ENCODE peak calls at places on chromosomes 3 and 15, in six cellular contexts. One of them, this sample, is unnamed.

GRCh38 chr15:62547584-62547983 is 382.5 kb upstream of the C2CD4B start:
- DNase-seq in H4: no peak
- DNase-seq in RPMI8226: no peak
- DNase-seq in activated CD8-positive, alpha-beta memory T cell treated with anti-CD3 and anti-CD28 coated beads, Interleukin-2, amount 50 U/mL, for 48 hours: no peak
- DNase-seq in AG08395: no peak
- DNase-seq in NCI-H345: no peak
- DNase-seq in this sample: no peak

GRCh38 chr3:128266453-128266852 is 113.2 kb downstream of the EEFSEC start:
- DNase-seq in NCI-H345: no peak
- DNase-seq in RPMI8226: no peak
- DNase-seq in H4: no peak
- DNase-seq in activated CD8-positive, alpha-beta memory T cell treated with anti-CD3 and anti-CD28 coated beads, Interleukin-2, amount 50 U/mL, for 48 hours: no peak
- DNase-seq in AG08395: no peak
- DNase-seq in this sample: no peak

GRCh38 chr3:76645724-76646123 is 394.2 kb upstream of the ROBO2 start:
- DNase-seq in RPMI8226: no peak
- DNase-seq in NCI-H345: no peak
- DNase-seq in activated CD8-positive, alpha-beta memory T cell treated with anti-CD3 and anti-CD28 coated beads, Interleukin-2, amount 50 U/mL, for 48 hours: no peak
- DNase-seq in AG08395: no peak
- DNase-seq in H4: no peak
- DNase-seq in this sample: no peak

GRCh38 chr3:42263354-42264346 is 2.3 kb downstream of the CCK start:
- DNase-seq in RPMI8226: peak; percentile 59
- DNase-seq in NCI-H345: no peak
- DNase-seq in H4: no peak
- DNase-seq in AG08395: no peak
- DNase-seq in activated CD8-positive, alpha-beta memory T cell treated with anti-CD3 and anti-CD28 coated beads, Interleukin-2, amount 50 U/mL, for 48 hours: no peak
- DNase-seq in this sample: no peak

GRCh38 chr3:190224466-190225185 is 97.6 kb downstream of the CLDN1 start:
- DNase-seq in NCI-H345: no peak
- DNase-seq in RPMI8226: no peak
- DNase-seq in AG08395: no peak
- DNase-seq in activated CD8-positive, alpha-beta memory T cell treated with anti-CD3 and anti-CD28 coated beads, Interleukin-2, amount 50 U/mL, for 48 hours: no peak
- DNase-seq in H4: no peak
- DNase-seq in this sample: no peak

GRCh38 chr3:124034016-124034808 is 42.3 kb upstream of the ROPN1 start:
- DNase-seq in AG08395: no peak
- DNase-seq in NCI-H345: peak; percentile 45
- DNase-seq in RPMI8226: no peak
- DNase-seq in activated CD8-positive, alpha-beta memory T cell treated with anti-CD3 and anti-CD28 coated beads, Interleukin-2, amount 50 U/mL, for 48 hours: peak; percentile 71
- DNase-seq in H4: peak; percentile 17
- DNase-seq in this sample: peak; percentile 29

GRCh38 chr3:53155763-53156162 is 5.2 kb upstream of the PRKCD start:
- DNase-seq in RPMI8226: no peak
- DNase-seq in NCI-H345: no peak
- DNase-seq in activated CD8-positive, alpha-beta memory T cell treated with anti-CD3 and anti-CD28 coated beads, Interleukin-2, amount 50 U/mL, for 48 hours: no peak
- DNase-seq in AG08395: no peak
- DNase-seq in H4: no peak
- DNase-seq in this sample: peak; percentile 41

GRCh38 chr3:111481551-111481950 is 60.4 kb upstream of the CD96 start:
- DNase-seq in H4: no peak
- DNase-seq in AG08395: no peak
- DNase-seq in activated CD8-positive, alpha-beta memory T cell treated with anti-CD3 and anti-CD28 coated beads, Interleukin-2, amount 50 U/mL, for 48 hours: no peak
- DNase-seq in RPMI8226: no peak
- DNase-seq in NCI-H345: no peak
- DNase-seq in this sample: no peak

GRCh38 chr15:92733934-92734521 is 78.5 kb upstream of the FAM174B start:
- DNase-seq in H4: peak; percentile 16
- DNase-seq in activated CD8-positive, alpha-beta memory T cell treated with anti-CD3 and anti-CD28 coated beads, Interleukin-2, amount 50 U/mL, for 48 hours: peak; percentile 62
- DNase-seq in RPMI8226: no peak
- DNase-seq in NCI-H345: no peak
- DNase-seq in AG08395: peak; percentile 21
- DNase-seq in this sample: no peak

GRCh38 chr15:77537006-77537405 is 95.7 kb downstream of the LINGO1 start:
- DNase-seq in AG08395: no peak
- DNase-seq in activated CD8-positive, alpha-beta memory T cell treated with anti-CD3 and anti-CD28 coated beads, Interleukin-2, amount 50 U/mL, for 48 hours: no peak
- DNase-seq in NCI-H345: no peak
- DNase-seq in RPMI8226: no peak
- DNase-seq in H4: no peak
- DNase-seq in this sample: no peak

GRCh38 chr15:98649621-98649995 is 1.3 kb downstream of the IGF1R start:
- DNase-seq in H4: no peak
- DNase-seq in activated CD8-positive, alpha-beta memory T cell treated with anti-CD3 and anti-CD28 coated beads, Interleukin-2, amount 50 U/mL, for 48 hours: peak; percentile 77
- DNase-seq in NCI-H345: peak; percentile 15
- DNase-seq in RPMI8226: peak; percentile 81
- DNase-seq in AG08395: peak; percentile 37
- DNase-seq in this sample: no peak

GRCh38 chr15:100030586-100031249 is 297.5 kb upstream of the LYSMD4 start:
- DNase-seq in RPMI8226: no peak
- DNase-seq in NCI-H345: no peak
- DNase-seq in H4: no peak
- DNase-seq in activated CD8-positive, alpha-beta memory T cell treated with anti-CD3 and anti-CD28 coated beads, Interleukin-2, amount 50 U/mL, for 48 hours: no peak
- DNase-seq in AG08395: peak; percentile 21
- DNase-seq in this sample: no peak

GRCh38 chr3:108437439-108437838 is 73.0 kb downstream of the MYH15 start:
- DNase-seq in AG08395: no peak
- DNase-seq in NCI-H345: peak; percentile 54
- DNase-seq in activated CD8-positive, alpha-beta memory T cell treated with anti-CD3 and anti-CD28 coated beads, Interleukin-2, amount 50 U/mL, for 48 hours: no peak
- DNase-seq in H4: no peak
- DNase-seq in RPMI8226: peak; percentile 69
- DNase-seq in this sample: no peak

GRCh38 chr3:105277656-105278055 is 89.1 kb upstream of the ALCAM start:
- DNase-seq in RPMI8226: no peak
- DNase-seq in H4: no peak
- DNase-seq in AG08395: peak; percentile 10
- DNase-seq in NCI-H345: no peak
- DNase-seq in activated CD8-positive, alpha-beta memory T cell treated with anti-CD3 and anti-CD28 coated beads, Interleukin-2, amount 50 U/mL, for 48 hours: no peak
- DNase-seq in this sample: no peak

GRCh38 chr3:46895204-46895660 is 17.7 kb downstream of the PTH1R start:
- DNase-seq in RPMI8226: peak; percentile 84
- DNase-seq in NCI-H345: peak; percentile 46
- DNase-seq in activated CD8-positive, alpha-beta memory T cell treated with anti-CD3 and anti-CD28 coated beads, Interleukin-2, amount 50 U/mL, for 48 hours: peak; percentile 92
- DNase-seq in H4: no peak
- DNase-seq in AG08395: peak; percentile 56
- DNase-seq in this sample: peak; percentile 90

GRCh38 chr3:123275691-123276090 is 73.9 kb downstream of the SEC22A start:
- DNase-seq in H4: no peak
- DNase-seq in RPMI8226: no peak
- DNase-seq in AG08395: no peak
- DNase-seq in NCI-H345: no peak
- DNase-seq in activated CD8-positive, alpha-beta memory T cell treated with anti-CD3 and anti-CD28 coated beads, Interleukin-2, amount 50 U/mL, for 48 hours: no peak
- DNase-seq in this sample: no peak

GRCh38 chr15:99983171-99983891 is 250.1 kb upstream of the LYSMD4 start:
- DNase-seq in activated CD8-positive, alpha-beta memory T cell treated with anti-CD3 and anti-CD28 coated beads, Interleukin-2, amount 50 U/mL, for 48 hours: no peak
- DNase-seq in NCI-H345: no peak
- DNase-seq in AG08395: no peak
- DNase-seq in H4: no peak
- DNase-seq in RPMI8226: no peak
- DNase-seq in this sample: no peak

GRCh38 chr3:187646906-187647660 is 23.1 kb downstream of the SST start:
- DNase-seq in H4: no peak
- DNase-seq in AG08395: peak; percentile 45
- DNase-seq in NCI-H345: no peak
- DNase-seq in RPMI8226: no peak
- DNase-seq in activated CD8-positive, alpha-beta memory T cell treated with anti-CD3 and anti-CD28 coated beads, Interleukin-2, amount 50 U/mL, for 48 hours: no peak
- DNase-seq in this sample: no peak

GRCh38 chr3:160667452-160667851 is 9.5 kb upstream of the ARL14 start:
- DNase-seq in AG08395: peak; percentile 20
- DNase-seq in H4: peak; percentile 52
- DNase-seq in activated CD8-positive, alpha-beta memory T cell treated with anti-CD3 and anti-CD28 coated beads, Interleukin-2, amount 50 U/mL, for 48 hours: no peak
- DNase-seq in RPMI8226: no peak
- DNase-seq in NCI-H345: no peak
- DNase-seq in this sample: no peak

GRCh38 chr3:126481808-126482502 is 6.3 kb upstream of the ZXDC start:
- DNase-seq in AG08395: peak; percentile 48
- DNase-seq in activated CD8-positive, alpha-beta memory T cell treated with anti-CD3 and anti-CD28 coated beads, Interleukin-2, amount 50 U/mL, for 48 hours: no peak
- DNase-seq in NCI-H345: no peak
- DNase-seq in RPMI8226: no peak
- DNase-seq in H4: no peak
- DNase-seq in this sample: no peak

GRCh38 chr3:139772539-139773500 is 95.0 kb upstream of the NMNAT3 start:
- DNase-seq in RPMI8226: no peak
- DNase-seq in AG08395: peak; percentile 68
- DNase-seq in NCI-H345: no peak
- DNase-seq in H4: peak; percentile 97
- DNase-seq in activated CD8-positive, alpha-beta memory T cell treated with anti-CD3 and anti-CD28 coated beads, Interleukin-2, amount 50 U/mL, for 48 hours: no peak
- DNase-seq in this sample: no peak

GRCh38 chr3:181629029-181629428 is 82.7 kb upstream of the SOX2 start:
- DNase-seq in H4: no peak
- DNase-seq in AG08395: no peak
- DNase-seq in RPMI8226: no peak
- DNase-seq in NCI-H345: no peak
- DNase-seq in activated CD8-positive, alpha-beta memory T cell treated with anti-CD3 and anti-CD28 coated beads, Interleukin-2, amount 50 U/mL, for 48 hours: no peak
- DNase-seq in this sample: no peak

GRCh38 chr3:189907803-189908202 is 212.9 kb downstream of the P3H2 start:
- DNase-seq in H4: no peak
- DNase-seq in AG08395: no peak
- DNase-seq in activated CD8-positive, alpha-beta memory T cell treated with anti-CD3 and anti-CD28 coated beads, Interleukin-2, amount 50 U/mL, for 48 hours: no peak
- DNase-seq in NCI-H345: no peak
- DNase-seq in RPMI8226: no peak
- DNase-seq in this sample: no peak

GRCh38 chr15:85581495-85581894 is 201.1 kb downstream of the AKAP13 start:
- DNase-seq in H4: no peak
- DNase-seq in AG08395: no peak
- DNase-seq in NCI-H345: no peak
- DNase-seq in activated CD8-positive, alpha-beta memory T cell treated with anti-CD3 and anti-CD28 coated beads, Interleukin-2, amount 50 U/mL, for 48 hours: peak; percentile 62
- DNase-seq in RPMI8226: no peak
- DNase-seq in this sample: no peak

GRCh38 chr15:38030609-38031008 is 96.2 kb downstream of the TMCO5A start:
- DNase-seq in activated CD8-positive, alpha-beta memory T cell treated with anti-CD3 and anti-CD28 coated beads, Interleukin-2, amount 50 U/mL, for 48 hours: no peak
- DNase-seq in H4: no peak
- DNase-seq in NCI-H345: no peak
- DNase-seq in RPMI8226: no peak
- DNase-seq in AG08395: no peak
- DNase-seq in this sample: no peak

GRCh38 chr3:15339786-15340215 is 7.4 kb upstream of the SH3BP5 start:
- DNase-seq in NCI-H345: no peak
- DNase-seq in AG08395: peak; percentile 86
- DNase-seq in H4: peak; percentile 53
- DNase-seq in RPMI8226: no peak
- DNase-seq in activated CD8-positive, alpha-beta memory T cell treated with anti-CD3 and anti-CD28 coated beads, Interleukin-2, amount 50 U/mL, for 48 hours: no peak
- DNase-seq in this sample: no peak

GRCh38 chr3:83500422-83500821 is 1458.4 kb upstream of the CADM2 start:
- DNase-seq in H4: peak; percentile 36
- DNase-seq in NCI-H345: peak; percentile 1
- DNase-seq in RPMI8226: no peak
- DNase-seq in activated CD8-positive, alpha-beta memory T cell treated with anti-CD3 and anti-CD28 coated beads, Interleukin-2, amount 50 U/mL, for 48 hours: no peak
- DNase-seq in AG08395: no peak
- DNase-seq in this sample: no peak

GRCh38 chr15:35206060-35206675 is 121.1 kb upstream of the NANOGP8 start:
- DNase-seq in NCI-H345: no peak
- DNase-seq in AG08395: no peak
- DNase-seq in H4: peak; percentile 7
- DNase-seq in activated CD8-positive, alpha-beta memory T cell treated with anti-CD3 and anti-CD28 coated beads, Interleukin-2, amount 50 U/mL, for 48 hours: no peak
- DNase-seq in RPMI8226: no peak
- DNase-seq in this sample: peak; percentile 72

GRCh38 chr3:37028329-37028728 is 35.0 kb downstream of the MLH1 start:
- DNase-seq in NCI-H345: no peak
- DNase-seq in activated CD8-positive, alpha-beta memory T cell treated with anti-CD3 and anti-CD28 coated beads, Interleukin-2, amount 50 U/mL, for 48 hours: no peak
- DNase-seq in AG08395: no peak
- DNase-seq in RPMI8226: peak; percentile 72
- DNase-seq in H4: no peak
- DNase-seq in this sample: no peak

GRCh38 chr3:120198305-120198878 is 86.6 kb downstream of the GPR156 start:
- DNase-seq in AG08395: peak; percentile 27
- DNase-seq in NCI-H345: no peak
- DNase-seq in activated CD8-positive, alpha-beta memory T cell treated with anti-CD3 and anti-CD28 coated beads, Interleukin-2, amount 50 U/mL, for 48 hours: no peak
- DNase-seq in RPMI8226: peak; percentile 13
- DNase-seq in H4: peak; percentile 60
- DNase-seq in this sample: peak; percentile 51

This sample was measured in Karpas-422.